ENCODE peak calls at places on chromosomes 1 and 21, in eight cellular contexts. X, R, D, O, I, T, H and Y are unnamed samples.

GRCh38 chr1:215719569-215719968 is 152.5 kb downstream of the KCTD3 start:
- DNase-seq in T (no peak), X (no peak), D (no peak), O (no peak), R (no peak), H (no peak), I (no peak), Y (no peak)

GRCh38 chr1:31628931-31629582 is 11.6 kb downstream of the HCRTR1 start:
- DNase-seq in O (no peak), H (no peak), X (no peak), I (no peak), T (no peak), R (no peak), D (no peak), Y (no peak)

GRCh38 chr1:230749635-230750034 is 2.4 kb downstream of the CAPN9 start:
- DNase-seq in H (no peak), I (no peak), R (no peak), T (no peak), X (no peak), O (no peak), D (no peak), Y (no peak)

GRCh38 chr1:222813866-222814535 is 838 bp upstream of the DISP1 start:
- DNase-seq in T (no peak), R (no peak), H (no peak), I (no peak), X (no peak), O (peak), D (no peak), Y (no peak)

GRCh38 chr1:53075761-53076163 is 13.7 kb downstream of the PODN start:
- DNase-seq in D (no peak), O (no peak), I (no peak), H (no peak), R (no peak), X (no peak), T (no peak), Y (no peak)

GRCh38 chr1:210372931-210373627 is 44.4 kb downstream of the HHAT start:
- DNase-seq in O (no peak), I (no peak), H (no peak), D (no peak), T (no peak), R (no peak), X (no peak), Y (no peak)

GRCh38 chr1:224223819-224224714 is 41.0 kb downstream of the DEGS1 start:
- DNase-seq in X (no peak), T (no peak), R (no peak), H (no peak), O (no peak), I (peak), D (no peak), Y (no peak)

GRCh38 chr1:94301186-94301585 is 63.8 kb upstream of the ARHGAP29 start:
- DNase-seq in D (no peak), O (no peak), I (no peak), X (no peak), R (no peak), T (no peak), H (no peak), Y (no peak)

GRCh38 chr1:119544165-119544762 is 37.3 kb downstream of the HSD3B1 start:
- DNase-seq in O (peak), R (peak), I (no peak), H (no peak), T (no peak), D (no peak), X (no peak), Y (no peak)

GRCh38 chr21:41425954-41426655 is at the start of gene MX1:
- DNase-seq in X (no peak), I (peak), R (no peak), T (peak), O (peak), D (no peak), H (peak), Y (peak)

GRCh38 chr1:89465201-89465600 is 59.4 kb upstream of the LRRC8B start:
- DNase-seq in R (no peak), I (peak), D (no peak), O (peak), X (no peak), T (no peak), H (no peak), Y (no peak)

GRCh38 chr1:27509127-27510080 is 19.4 kb upstream of the WASF2 start:
- DNase-seq in H (no peak), X (no peak), T (no peak), O (no peak), D (no peak), R (no peak), I (no peak), Y (no peak)

GRCh38 chr21:28885853-28886177 is 106.9 kb downstream of the LTN1 start:
- DNase-seq in O (no peak), H (no peak), I (no peak), T (no peak), R (no peak), X (no peak), D (no peak), Y (no peak)

GRCh38 chr1:101453844-101454243 is 217.0 kb downstream of the S1PR1 start:
- DNase-seq in R (no peak), H (no peak), D (no peak), T (no peak), X (no peak), O (no peak), I (no peak), Y (no peak)

GRCh38 chr1:61184035-61184713 is 101.8 kb downstream of the NFIA start:
- DNase-seq in X (no peak), R (no peak), D (no peak), H (no peak), T (no peak), I (peak), O (no peak), Y (no peak)

GRCh38 chr1:17648457-17649145 is 106.5 kb upstream of the ACTL8 start:
- DNase-seq in I (no peak), X (no peak), R (no peak), H (no peak), D (no peak), O (no peak), T (no peak), Y (no peak)

GRCh38 chr1:233668725-233669294 is 54.9 kb downstream of the KCNK1 start:
- DNase-seq in H (no peak), T (no peak), I (peak), D (no peak), O (peak), R (no peak), X (no peak), Y (no peak)

GRCh38 chr1:11196945-11197344 is 7.8 kb downstream of the ANGPTL7 start:
- DNase-seq in D (no peak), T (no peak), O (no peak), R (no peak), X (no peak), I (no peak), H (no peak), Y (no peak)

GRCh38 chr1:208288495-208288894 is 44.3 kb upstream of the PLXNA2 start:
- DNase-seq in I (no peak), X (no peak), T (no peak), R (no peak), H (no peak), D (no peak), O (no peak), Y (no peak)

GRCh38 chr21:30097791-30098190 is 68.8 kb downstream of the CLDN17 start:
- DNase-seq in R (no peak), T (no peak), H (no peak), X (no peak), O (no peak), I (no peak), D (no peak), Y (no peak)